ENCODE peak calls at places on chromosomes 6 and 20, in ten cellular contexts. R is left kidney; V is stimulated activated naive CD4-positive, alpha-beta T cell treated with Interleukin-2 at 50 U/mL for 16 hours; A is right cardiac atrium; Z is renal cortical epithelial cell; K is pons; T is cardiac fibroblast; L is NCI-H510A treated with DMSO at 0.1 percent for 48 hours; E is stimulated activated CD4-positive, alpha-beta T cell treated with anti-CD3 and anti-CD28 coated beads, Interleukin-2, amount 100 ng/mL, for 48 hours; C is head of caudate nucleus. F is an unnamed sample.

GRCh38 chr6:117232191-117232590 is 33.2 kb upstream of the VGLL2 start:
- DNase-seq in L (no peak), V (no peak), T (no peak), K (no peak), Z (no peak), E (no peak), R (no peak), C (no peak), A (no peak), F (no peak)

GRCh38 chr6:160160450-160160849 is 38.8 kb downstream of the SLC22A1 start:
- DNase-seq in Z (no peak), V (no peak), A (no peak), K (no peak), E (no peak), T (no peak), L (no peak), C (no peak), R (no peak), F (no peak)

GRCh38 chr20:33282991-33283555 is at the start of gene BPIFB1:
- DNase-seq in V (no peak), E (no peak), C (no peak), K (no peak), Z (no peak), R (no peak), L (no peak), T (no peak), A (no peak), F (no peak)

GRCh38 chr6:146041282-146041681 is 12.4 kb downstream of the GRM1 start:
- DNase-seq in V (no peak), T (peak; percentile 31), L (no peak), R (peak; percentile 27), Z (peak; percentile 22), E (no peak), C (no peak), K (no peak), A (no peak), F (no peak)

GRCh38 chr20:43727980-43728590 is 1.3 kb upstream of the GTSF1L start:
- DNase-seq in Z (no peak), T (no peak), V (no peak), E (no peak), R (no peak), A (no peak), L (no peak), K (no peak), C (no peak), F (no peak)

GRCh38 chr20:25139061-25139705 is 56.3 kb upstream of the ENTPD6 start:
- DNase-seq in R (peak; percentile 22), L (no peak), T (no peak), Z (no peak), A (no peak), K (no peak), C (no peak), V (no peak), E (no peak), F (no peak)

GRCh38 chr6:38567436-38567835 is 72.3 kb downstream of the BTBD9 start:
- DNase-seq in R (peak; percentile 42), L (peak; percentile 57), K (peak; percentile 30), E (no peak), C (peak; percentile 62), A (peak; percentile 87), V (no peak), T (peak; percentile 91), Z (peak; percentile 24), F (no peak)

GRCh38 chr6:43495409-43495941 is 14.7 kb downstream of the LRRC73 start:
- DNase-seq in T (no peak), K (no peak), E (no peak), L (no peak), V (no peak), Z (no peak), A (no peak), C (no peak), R (no peak), F (no peak)

GRCh38 chr20:14498809-14499208 is 161.4 kb upstream of the FLRT3 start:
- DNase-seq in T (no peak), Z (peak; percentile 51), L (peak; percentile 74), V (no peak), K (peak; percentile 18), C (no peak), E (no peak), A (no peak), R (peak; percentile 83), F (no peak)

GRCh38 chr6:108002365-108003221 is 44.6 kb upstream of the SEC63 start:
- DNase-seq in C (peak; percentile 89), L (no peak), V (no peak), A (no peak), T (no peak), K (peak; percentile 93), E (no peak), R (peak; percentile 49), Z (peak; percentile 92), F (no peak)

GRCh38 chr6:26097268-26097875 is 10.1 kb downstream of the HFE start:
- DNase-seq in L (peak; percentile 70), Z (peak; percentile 60), K (peak; percentile 76), T (peak; percentile 79), C (peak; percentile 72), A (no peak), R (peak; percentile 86), E (peak; percentile 56), V (peak; percentile 45), F (no peak)

GRCh38 chr6:106128981-106129761 is 43.0 kb downstream of the PRDM1 start:
- DNase-seq in V (no peak), A (no peak), C (no peak), Z (peak; percentile 39), E (no peak), R (no peak), L (no peak), K (no peak), T (peak; percentile 70), F (no peak)

GRCh38 chr6:74177496-74177895 is 481.5 kb downstream of the CD109 start:
- DNase-seq in L (no peak), R (no peak), A (no peak), T (no peak), E (no peak), V (no peak), C (no peak), K (no peak), Z (no peak), F (no peak)

GRCh38 chr6:23655502-23655901 is 470.5 kb upstream of the NRSN1 start:
- DNase-seq in E (no peak), L (no peak), K (no peak), V (no peak), A (no peak), C (no peak), R (no peak), T (no peak), Z (no peak), F (no peak)

GRCh38 chr20:49424536-49424935 is 57.9 kb downstream of the KCNB1 start:
- DNase-seq in T (no peak), A (no peak), K (no peak), Z (no peak), C (peak; percentile 87), V (no peak), E (no peak), R (peak; percentile 70), L (no peak), F (no peak)

GRCh38 chr6:135701426-135701825 is 150.1 kb upstream of the PDE7B start:
- DNase-seq in L (no peak), A (no peak), V (no peak), R (no peak), Z (peak; percentile 84), C (no peak), T (no peak), K (no peak), E (no peak), F (no peak)

GRCh38 chr6:31541059-31541657 is 645 bp downstream of the DDX39B start:
- DNase-seq in L (peak; percentile 78), V (peak; percentile 50), R (peak; percentile 90), T (peak; percentile 75), A (no peak), Z (peak; percentile 45), E (peak; percentile 56), K (no peak), C (peak; percentile 40), F (no peak)

GRCh38 chr6:160464744-160465143 is 116.6 kb downstream of the SLC22A3 start:
- DNase-seq in C (no peak), T (no peak), K (no peak), Z (no peak), E (no peak), A (no peak), L (no peak), V (no peak), R (no peak), F (no peak)

GRCh38 chr20:19886666-19887288 is 128.7 kb downstream of the RIN2 start:
- DNase-seq in T (peak; percentile 27), A (no peak), E (no peak), K (peak; percentile 69), Z (peak; percentile 22), C (no peak), V (no peak), L (peak; percentile 31), R (no peak), F (no peak)

GRCh38 chr6:133359256-133359655 is 118.1 kb downstream of the EYA4 start:
- DNase-seq in C (no peak), R (no peak), K (no peak), E (no peak), Z (peak; percentile 6), L (no peak), A (no peak), V (no peak), T (peak; percentile 15), F (no peak)

GRCh38 chr6:112251170-112251945 is 3.0 kb downstream of the LAMA4 start:
- DNase-seq in E (no peak), A (peak; percentile 68), V (no peak), R (peak; percentile 65), C (no peak), Z (peak; percentile 93), K (no peak), T (peak; percentile 92), L (no peak), F (no peak)

GRCh38 chr20:57987659-57988058 is 240.8 kb downstream of the ANKRD60 start:
- DNase-seq in A (no peak), T (no peak), V (no peak), C (no peak), L (no peak), E (no peak), Z (no peak), R (no peak), K (no peak), F (no peak)

GRCh38 chr6:73513496-73513854 is 7.4 kb downstream of the EEF1A1 start:
- DNase-seq in T (no peak), E (no peak), R (no peak), A (no peak), C (no peak), V (no peak), Z (no peak), L (no peak), K (no peak), F (no peak)

F was measured in GM12891.